ENCODE peak calls at places on chromosomes 7 and 10, in nine cellular contexts. N, Z, L, J, U, G, M, B and W are unnamed samples.

GRCh38 chr10:132665946-132666732 is 119.8 kb downstream of the NKX6-2 start:
- DNase-seq in N (no peak), Z (no peak), L (peak), J (no peak), U (no peak), G (no peak), M (no peak), B (no peak), W (no peak)

GRCh38 chr7:83614112-83614511 is 34.8 kb downstream of the SEMA3E start:
- DNase-seq in N (no peak), Z (no peak), L (no peak), J (no peak), U (no peak), G (no peak), M (no peak), B (no peak), W (no peak)

GRCh38 chr10:118112496-118113125 is 65.9 kb upstream of the RAB11FIP2 start:
- DNase-seq in N (no peak), Z (no peak), L (no peak), J (no peak), U (no peak), G (no peak), M (no peak), B (no peak), W (no peak)

GRCh38 chr7:157928171-157928794 is 591.5 kb downstream of the DNAJB6 start:
- DNase-seq in N (no peak), Z (no peak), L (no peak), J (no peak), U (no peak), G (no peak), M (no peak), B (no peak), W (no peak)

GRCh38 chr10:126893841-126894240 is 11.4 kb upstream of the DOCK1 start:
- DNase-seq in N (no peak), Z (no peak), L (no peak), J (no peak), U (no peak), G (no peak), M (no peak), B (no peak), W (no peak)

GRCh38 chr10:116194061-116194460 is 78.9 kb downstream of the GFRA1 start:
- DNase-seq in N (no peak), Z (no peak), L (no peak), J (no peak), U (no peak), G (no peak), M (no peak), B (no peak), W (no peak)

GRCh38 chr10:119409906-119410305 is 132.6 kb downstream of the RGS10 start:
- DNase-seq in N (no peak), Z (no peak), L (no peak), J (peak), U (no peak), G (no peak), M (no peak), B (peak), W (no peak)

GRCh38 chr7:152949198-152949597 is 189.6 kb downstream of the ACTR3B start:
- DNase-seq in N (no peak), Z (no peak), L (no peak), J (no peak), U (no peak), G (no peak), M (no peak), B (no peak), W (no peak)

GRCh38 chr10:93261961-93262610 is 188.4 kb downstream of the CYP26A1 start:
- DNase-seq in N (no peak), Z (no peak), L (no peak), J (no peak), U (no peak), G (no peak), M (no peak), B (no peak), W (no peak)

GRCh38 chr7:95691464-95691863 is 80.9 kb upstream of the DYNC1I1 start:
- DNase-seq in N (no peak), Z (no peak), L (no peak), J (no peak), U (peak), G (no peak), M (no peak), B (no peak), W (no peak)

GRCh38 chr10:48470115-48470892 is 134.6 kb downstream of the ARHGAP22 start:
- DNase-seq in N (no peak), Z (no peak), L (no peak), J (no peak), U (no peak), G (no peak), M (no peak), B (peak), W (no peak)

GRCh38 chr7:120373174-120373573 is 100.2 kb downstream of the KCND2 start:
- DNase-seq in N (no peak), Z (no peak), L (no peak), J (no peak), U (no peak), G (no peak), M (peak), B (no peak), W (no peak)

GRCh38 chr7:28847176-28847575 is 111.0 kb downstream of the TRIL start:
- DNase-seq in N (no peak), Z (no peak), L (no peak), J (no peak), U (no peak), G (no peak), M (no peak), B (no peak), W (no peak)

GRCh38 chr7:143331179-143331825 is 15.4 kb downstream of the CLCN1 start:
- DNase-seq in N (no peak), Z (no peak), L (no peak), J (no peak), U (no peak), G (no peak), M (no peak), B (peak), W (no peak)

GRCh38 chr7:26696978-26697377 is 167.4 kb downstream of the SKAP2 start:
- DNase-seq in N (no peak), Z (no peak), L (no peak), J (no peak), U (no peak), G (no peak), M (no peak), B (no peak), W (no peak)

GRCh38 chr10:123783296-123783695 is 108.3 kb downstream of the CPXM2 start:
- DNase-seq in N (no peak), Z (no peak), L (no peak), J (no peak), U (no peak), G (no peak), M (no peak), B (no peak), W (no peak)

GRCh38 chr7:1251796-1252542 is 19.3 kb downstream of the UNCX start:
- DNase-seq in N (no peak), Z (no peak), L (no peak), J (no peak), U (no peak), G (no peak), M (no peak), B (no peak), W (no peak)

GRCh38 chr10:132198381-132199181 is 11.8 kb downstream of the DPYSL4 start:
- DNase-seq in N (no peak), Z (no peak), L (no peak), J (no peak), U (no peak), G (no peak), M (no peak), B (no peak), W (no peak)

GRCh38 chr7:51789494-51789893 is 472.9 kb upstream of the COBL start:
- DNase-seq in N (no peak), Z (no peak), L (no peak), J (no peak), U (no peak), G (no peak), M (no peak), B (no peak), W (no peak)

GRCh38 chr7:3294432-3295100 is 6.5 kb upstream of the SDK1 start:
- DNase-seq in N (no peak), Z (no peak), L (no peak), J (peak), U (peak), G (no peak), M (no peak), B (peak), W (no peak)

GRCh38 chr7:5677538-5678294 is 103.7 kb downstream of the RNF216 start:
- DNase-seq in N (no peak), Z (no peak), L (no peak), J (peak), U (peak), G (peak), M (no peak), B (peak), W (no peak)

GRCh38 chr10:90621577-90621976 is 236.3 kb downstream of the HTR7 start:
- DNase-seq in N (no peak), Z (no peak), L (no peak), J (no peak), U (no peak), G (no peak), M (no peak), B (no peak), W (no peak)

GRCh38 chr10:95278061-95278988 is 12.5 kb downstream of the PDLIM1 start:
- DNase-seq in N (no peak), Z (no peak), L (no peak), J (no peak), U (no peak), G (no peak), M (no peak), B (no peak), W (no peak)

GRCh38 chr10:22442063-22442462 is 96.8 kb downstream of the SPAG6 start:
- DNase-seq in N (no peak), Z (no peak), L (no peak), J (no peak), U (no peak), G (no peak), M (no peak), B (no peak), W (no peak)
- TF ChIP-seq POLR2AphosphoS5 in N (no peak), Z (no peak), L (no peak), J (no peak), U (no peak), G (no peak), M (no peak), B (no peak), W (no peak)

DNA sequence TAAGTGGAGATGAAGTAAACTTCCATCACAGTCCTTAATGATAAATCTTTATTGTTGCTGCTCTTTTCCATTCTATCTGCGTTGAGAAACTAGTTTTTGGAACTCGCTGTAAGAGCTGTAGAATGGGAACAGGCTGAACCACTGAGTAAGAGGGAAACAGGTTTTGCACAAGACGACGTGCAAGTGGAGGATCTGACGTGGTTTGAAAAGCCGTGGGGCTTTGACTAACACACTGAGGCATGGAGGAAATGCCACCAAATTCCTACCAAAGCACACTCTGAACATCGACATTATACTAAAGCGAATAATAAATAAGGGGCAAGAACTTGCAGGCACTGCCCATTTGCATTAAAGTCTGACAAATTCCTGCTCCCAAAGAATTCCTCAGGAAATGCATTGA is 160.6 kb downstream of the KLF6 start:
- DNase-seq in N (no peak), Z (no peak), L (no peak), J (no peak), U (no peak), G (no peak), M (no peak), B (no peak), W (no peak)
- TF ChIP-seq POLR2AphosphoS5 in N (no peak), Z (no peak), L (no peak), J (no peak), U (no peak), G (no peak), M (no peak), B (peak), W (no peak)

DNA sequence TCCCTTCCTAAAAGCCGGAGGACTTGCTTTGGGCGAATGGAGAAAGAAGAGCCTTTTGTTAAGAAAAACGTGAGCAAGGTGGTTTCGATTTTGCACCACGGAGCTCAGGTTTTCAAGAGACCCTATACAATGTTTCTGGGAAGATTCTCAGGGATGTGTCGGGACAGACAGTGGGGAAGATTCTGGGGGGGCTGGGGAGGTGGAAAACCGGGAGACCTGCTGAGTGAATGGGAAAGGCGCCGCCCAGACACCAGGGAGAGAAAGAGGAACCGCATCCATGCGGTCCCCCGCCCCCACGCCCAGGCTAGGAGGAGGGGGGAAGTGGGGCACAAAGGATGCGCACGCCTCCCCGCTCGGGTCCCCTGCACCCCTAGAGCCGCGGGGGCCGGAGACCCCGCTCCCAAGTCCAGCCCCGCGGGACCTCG is 726 bp downstream of the YWHAG start:
- DNase-seq in N (peak), Z (no peak), L (no peak), J (peak), U (peak), G (no peak), M (no peak), B (peak), W (no peak)
- TF ChIP-seq POLR2AphosphoS5 in N (no peak), Z (no peak), L (no peak), J (no peak), U (no peak), G (no peak), M (no peak), B (no peak), W (no peak)

GRCh38 chr7:18350678-18351077 is 144.9 kb upstream of the HDAC9 start:
- DNase-seq in N (no peak), Z (no peak), L (no peak), J (no peak), U (no peak), G (no peak), M (no peak), B (no peak), W (no peak)
- TF ChIP-seq POLR2AphosphoS5 in N (no peak), Z (no peak), L (no peak), J (no peak), U (no peak), G (no peak), M (no peak), B (no peak), W (no peak)

GRCh38 chr7:151507806-151508205 is 11.9 kb downstream of the RHEB start:
- DNase-seq in N (no peak), Z (no peak), L (no peak), J (no peak), U (no peak), G (no peak), M (no peak), B (no peak), W (no peak)

GRCh38 chr7:151505433-151505832 is 14.3 kb downstream of the RHEB start:
- DNase-seq in N (no peak), Z (no peak), L (no peak), J (no peak), U (no peak), G (no peak), M (no peak), B (no peak), W (no peak)

GRCh38 chr7:151505836-151506468 is 13.7 kb downstream of the RHEB start:
- DNase-seq in N (no peak), Z (no peak), L (no peak), J (no peak), U (no peak), G (no peak), M (no peak), B (no peak), W (no peak)

GRCh38 chr7:151504715-151505326 is 14.9 kb downstream of the RHEB start:
- DNase-seq in N (no peak), Z (no peak), L (no peak), J (no peak), U (no peak), G (no peak), M (no peak), B (no peak), W (no peak)

GRCh38 chr7:151506901-151507382 is 12.8 kb downstream of the RHEB start:
- DNase-seq in N (no peak), Z (no peak), L (no peak), J (no peak), U (peak), G (no peak), M (no peak), B (no peak), W (no peak)
- TF ChIP-seq POLR2AphosphoS5 in N (no peak), Z (peak), L (no peak), J (peak), U (no peak), G (no peak), M (no peak), B (no peak), W (no peak)

DNA sequence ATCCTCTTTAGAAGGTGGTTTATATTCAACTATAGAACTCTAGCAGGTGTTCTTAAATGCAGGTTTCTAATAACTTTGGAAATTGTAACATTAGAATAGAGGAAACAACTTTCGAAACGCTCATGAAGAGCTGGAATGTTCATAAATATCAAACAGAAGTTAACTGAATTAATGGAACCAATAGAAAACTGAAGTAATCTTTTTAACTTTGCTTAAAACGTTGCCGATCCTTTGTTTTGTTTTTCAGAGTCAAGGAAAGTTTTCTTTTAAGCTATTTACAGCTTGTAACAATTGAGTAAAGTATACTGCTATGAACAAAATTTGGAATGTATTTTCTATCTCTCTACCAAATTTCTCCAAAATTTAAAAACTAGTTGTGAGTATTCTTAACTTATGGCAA is 19.0 kb upstream of the CLDN3 start:
- DNase-seq in N (no peak), Z (no peak), L (no peak), J (no peak), U (no peak), G (no peak), M (no peak), B (no peak), W (no peak)
- TF ChIP-seq POLR2AphosphoS5 in N (no peak), Z (no peak), L (no peak), J (no peak), U (no peak), G (no peak), M (no peak), B (no peak), W (no peak)

GRCh38 chr7:74013539-74014272 is 14.3 kb upstream of the ELN start:
- DNase-seq in N (no peak), Z (no peak), L (no peak), J (no peak), U (no peak), G (no peak), M (no peak), B (peak), W (no peak)
- TF ChIP-seq POLR2AphosphoS5 in N (no peak), Z (no peak), L (no peak), J (no peak), U (peak), G (no peak), M (no peak), B (no peak), W (no peak)

GRCh38 chr10:89079991-89080390 is 89.4 kb downstream of the FAS start:
- DNase-seq in N (no peak), Z (no peak), L (no peak), J (no peak), U (no peak), G (no peak), M (no peak), B (no peak), W (no peak)
- TF ChIP-seq POLR2AphosphoS5 in N (no peak), Z (no peak), L (no peak), J (peak), U (no peak), G (no peak), M (no peak), B (no peak), W (no peak)